ENCODE peak calls at places on chromosomes 7 and 10, in eight cellular contexts. One of them, this sample, is unnamed.
A peak's percentile ranks its signal among the peaks of the same experiment; 100 is the strongest.

GRCh38 chr7:6218324-6218723 is 54.1 kb downstream of the CYTH3 start:
- DNase-seq in activated T-cell treated with anti-CD3 and anti-CD28 coated beads, Interleukin-2, amount 50 U/mL, for 72 hours: no peak
- DNase-seq in tibial nerve: no peak
- DNase-seq in NCI-H1092 treated with DMSO at 0.1 percent for 48 hours: no peak
- DNase-seq in HFFc6: no peak
- DNase-seq in kidney glomerular epithelial cell: no peak
- DNase-seq in cardiac fibroblast: no peak
- DNase-seq in cardiac muscle cell: no peak
- DNase-seq in this sample: no peak

GRCh38 chr10:60827791-60828488 is 49.7 kb downstream of the CDK1 start:
- DNase-seq in kidney glomerular epithelial cell: peak; percentile 3
- DNase-seq in HFFc6: peak; percentile 61
- DNase-seq in cardiac muscle cell: peak; percentile 92
- DNase-seq in NCI-H1092 treated with DMSO at 0.1 percent for 48 hours: no peak
- DNase-seq in cardiac fibroblast: peak; percentile 89
- DNase-seq in tibial nerve: no peak
- DNase-seq in activated T-cell treated with anti-CD3 and anti-CD28 coated beads, Interleukin-2, amount 50 U/mL, for 72 hours: no peak
- DNase-seq in this sample: peak; percentile 83

GRCh38 chr10:63522129-63522687 is 1.0 kb downstream of the REEP3 start:
- DNase-seq in kidney glomerular epithelial cell: peak; percentile 47
- DNase-seq in HFFc6: no peak
- DNase-seq in activated T-cell treated with anti-CD3 and anti-CD28 coated beads, Interleukin-2, amount 50 U/mL, for 72 hours: no peak
- DNase-seq in cardiac fibroblast: peak; percentile 38
- DNase-seq in NCI-H1092 treated with DMSO at 0.1 percent for 48 hours: peak; percentile 61
- DNase-seq in tibial nerve: no peak
- DNase-seq in cardiac muscle cell: peak; percentile 8
- DNase-seq in this sample: no peak

GRCh38 chr10:133357293-133358151 is at the start of gene FUOM:
- DNase-seq in activated T-cell treated with anti-CD3 and anti-CD28 coated beads, Interleukin-2, amount 50 U/mL, for 72 hours: peak; percentile 79
- DNase-seq in kidney glomerular epithelial cell: peak; percentile 15
- DNase-seq in cardiac fibroblast: no peak
- DNase-seq in HFFc6: no peak
- DNase-seq in NCI-H1092 treated with DMSO at 0.1 percent for 48 hours: no peak
- DNase-seq in tibial nerve: no peak
- DNase-seq in cardiac muscle cell: peak; percentile 68
- DNase-seq in this sample: peak; percentile 92

GRCh38 chr10:27801171-27801785 is 55.7 kb upstream of the MKX start:
- DNase-seq in HFFc6: no peak
- DNase-seq in NCI-H1092 treated with DMSO at 0.1 percent for 48 hours: no peak
- DNase-seq in kidney glomerular epithelial cell: no peak
- DNase-seq in cardiac fibroblast: no peak
- DNase-seq in tibial nerve: no peak
- DNase-seq in activated T-cell treated with anti-CD3 and anti-CD28 coated beads, Interleukin-2, amount 50 U/mL, for 72 hours: no peak
- DNase-seq in cardiac muscle cell: no peak
- DNase-seq in this sample: no peak

GRCh38 chr7:99740573-99741437 is 5.8 kb upstream of the CYP3A7 start:
- DNase-seq in NCI-H1092 treated with DMSO at 0.1 percent for 48 hours: no peak
- DNase-seq in activated T-cell treated with anti-CD3 and anti-CD28 coated beads, Interleukin-2, amount 50 U/mL, for 72 hours: no peak
- DNase-seq in kidney glomerular epithelial cell: no peak
- DNase-seq in cardiac muscle cell: peak; percentile 41
- DNase-seq in cardiac fibroblast: peak; percentile 70
- DNase-seq in tibial nerve: no peak
- DNase-seq in HFFc6: peak; percentile 74
- DNase-seq in this sample: peak; percentile 37

GRCh38 chr7:1671876-1672451 is 1.9 kb downstream of the ELFN1 start:
- DNase-seq in cardiac muscle cell: no peak
- DNase-seq in activated T-cell treated with anti-CD3 and anti-CD28 coated beads, Interleukin-2, amount 50 U/mL, for 72 hours: no peak
- DNase-seq in tibial nerve: no peak
- DNase-seq in cardiac fibroblast: no peak
- DNase-seq in HFFc6: no peak
- DNase-seq in NCI-H1092 treated with DMSO at 0.1 percent for 48 hours: no peak
- DNase-seq in kidney glomerular epithelial cell: no peak
- DNase-seq in this sample: no peak

GRCh38 chr10:63588436-63589180 is 67.4 kb downstream of the REEP3 start:
- DNase-seq in NCI-H1092 treated with DMSO at 0.1 percent for 48 hours: no peak
- DNase-seq in activated T-cell treated with anti-CD3 and anti-CD28 coated beads, Interleukin-2, amount 50 U/mL, for 72 hours: no peak
- DNase-seq in cardiac muscle cell: no peak
- DNase-seq in kidney glomerular epithelial cell: no peak
- DNase-seq in HFFc6: no peak
- DNase-seq in tibial nerve: no peak
- DNase-seq in cardiac fibroblast: peak; percentile 25
- DNase-seq in this sample: no peak

GRCh38 chr7:69564454-69565417 is 33.5 kb upstream of the AUTS2 start:
- DNase-seq in HFFc6: no peak
- DNase-seq in cardiac muscle cell: peak; percentile 86
- DNase-seq in kidney glomerular epithelial cell: no peak
- DNase-seq in tibial nerve: peak; percentile 12
- DNase-seq in activated T-cell treated with anti-CD3 and anti-CD28 coated beads, Interleukin-2, amount 50 U/mL, for 72 hours: no peak
- DNase-seq in cardiac fibroblast: peak; percentile 24
- DNase-seq in NCI-H1092 treated with DMSO at 0.1 percent for 48 hours: peak; percentile 92
- DNase-seq in this sample: peak; percentile 63

GRCh38 chr10:133618851-133619250 is 7.7 kb downstream of the FRG2B start:
- DNase-seq in cardiac fibroblast: no peak
- DNase-seq in activated T-cell treated with anti-CD3 and anti-CD28 coated beads, Interleukin-2, amount 50 U/mL, for 72 hours: no peak
- DNase-seq in tibial nerve: no peak
- DNase-seq in cardiac muscle cell: no peak
- DNase-seq in NCI-H1092 treated with DMSO at 0.1 percent for 48 hours: no peak
- DNase-seq in kidney glomerular epithelial cell: no peak
- DNase-seq in HFFc6: no peak
- DNase-seq in this sample: no peak

GRCh38 chr10:132637477-132638129 is 100.0 kb downstream of the INPP5A start:
- DNase-seq in activated T-cell treated with anti-CD3 and anti-CD28 coated beads, Interleukin-2, amount 50 U/mL, for 72 hours: no peak
- DNase-seq in cardiac fibroblast: peak; percentile 78
- DNase-seq in HFFc6: peak; percentile 62
- DNase-seq in tibial nerve: peak; percentile 34
- DNase-seq in kidney glomerular epithelial cell: peak; percentile 38
- DNase-seq in NCI-H1092 treated with DMSO at 0.1 percent for 48 hours: peak; percentile 30
- DNase-seq in cardiac muscle cell: peak; percentile 78
- DNase-seq in this sample: peak; percentile 91

GRCh38 chr10:43231523-43232078 is 35.3 kb downstream of the RASGEF1A start:
- DNase-seq in kidney glomerular epithelial cell: no peak
- DNase-seq in tibial nerve: no peak
- DNase-seq in HFFc6: no peak
- DNase-seq in cardiac muscle cell: no peak
- DNase-seq in cardiac fibroblast: no peak
- DNase-seq in NCI-H1092 treated with DMSO at 0.1 percent for 48 hours: no peak
- DNase-seq in activated T-cell treated with anti-CD3 and anti-CD28 coated beads, Interleukin-2, amount 50 U/mL, for 72 hours: no peak
- DNase-seq in this sample: no peak

GRCh38 chr7:12357508-12357907 is 46.2 kb downstream of the VWDE start:
- DNase-seq in cardiac fibroblast: no peak
- DNase-seq in tibial nerve: no peak
- DNase-seq in activated T-cell treated with anti-CD3 and anti-CD28 coated beads, Interleukin-2, amount 50 U/mL, for 72 hours: no peak
- DNase-seq in kidney glomerular epithelial cell: no peak
- DNase-seq in HFFc6: no peak
- DNase-seq in NCI-H1092 treated with DMSO at 0.1 percent for 48 hours: no peak
- DNase-seq in cardiac muscle cell: no peak
- DNase-seq in this sample: no peak

GRCh38 chr10:124125305-124126116 is 32.1 kb upstream of the CHST15 start:
- DNase-seq in activated T-cell treated with anti-CD3 and anti-CD28 coated beads, Interleukin-2, amount 50 U/mL, for 72 hours: no peak
- DNase-seq in HFFc6: peak; percentile 88
- DNase-seq in kidney glomerular epithelial cell: no peak
- DNase-seq in cardiac fibroblast: peak; percentile 7
- DNase-seq in tibial nerve: no peak
- DNase-seq in NCI-H1092 treated with DMSO at 0.1 percent for 48 hours: no peak
- DNase-seq in cardiac muscle cell: peak; percentile 26
- DNase-seq in this sample: peak; percentile 18

This sample was measured in AG08395.